ENCODE peak calls at places on chromosomes 2 and 18, in six cellular contexts. B, R, N, L, G and S are unnamed samples.

GRCh38 chr2:46387886-46388515 is 90.8 kb downstream of the EPAS1 start:
- DNase-seq in G (no peak), N (no peak), R (no peak), B (no peak), L (no peak), S (no peak)

GRCh38 chr2:128384446-128384845 is 65.8 kb upstream of the HS6ST1 start:
- DNase-seq in B (no peak), G (no peak), R (no peak), N (no peak), L (no peak), S (no peak)

GRCh38 chr2:55620123-55620779 is 2.8 kb upstream of the PPP4R3B start:
- DNase-seq in L (no peak), N (no peak), G (no peak), R (no peak), B (peak; percentile 43), S (no peak)

GRCh38 chr18:54023471-54023870 is 201.0 kb downstream of the MBD2 start:
- DNase-seq in L (no peak), B (peak; percentile 90), N (no peak), R (no peak), G (no peak), S (no peak)

GRCh38 chr2:43841949-43842865 is 3.4 kb downstream of the ABCG8 start:
- DNase-seq in L (no peak), N (no peak), R (no peak), B (no peak), G (no peak), S (no peak)

GRCh38 chr2:238584617-238585016 is 157.9 kb downstream of the ASB1 start:
- DNase-seq in B (no peak), N (no peak), L (no peak), G (no peak), R (no peak), S (no peak)

GRCh38 chr2:9345343-9345742 is 78.0 kb downstream of the ITGB1BP1 start:
- DNase-seq in L (no peak), B (no peak), R (no peak), N (no peak), G (no peak), S (no peak)

GRCh38 chr2:172039011-172039704 is 39.4 kb downstream of the METAP1D start:
- DNase-seq in B (no peak), N (no peak), L (no peak), G (no peak), R (no peak), S (no peak)

GRCh38 chr2:11080253-11081115 is 74.8 kb upstream of the SLC66A3 start:
- DNase-seq in R (no peak), L (no peak), B (no peak), G (no peak), N (no peak), S (no peak)

GRCh38 chr2:39730276-39730675 is 48.8 kb downstream of the THUMPD2 start:
- DNase-seq in B (no peak), G (no peak), L (no peak), R (no peak), N (no peak), S (no peak)

GRCh38 chr2:218962859-218963492 is 3.5 kb downstream of the CDK5R2 start:
- DNase-seq in G (peak; percentile 91), R (peak; percentile 47), L (peak; percentile 68), N (peak; percentile 76), B (peak; percentile 41), S (peak; percentile 48)

GRCh38 chr2:138722316-138722715 is 57.9 kb downstream of the NXPH2 start:
- DNase-seq in G (no peak), R (peak; percentile 67), N (peak; percentile 7), B (peak; percentile 19), L (no peak), S (peak; percentile 10)

GRCh38 chr2:98333922-98334321 is 12.3 kb upstream of the CNGA3 start:
- DNase-seq in R (no peak), G (no peak), N (no peak), B (no peak), L (no peak), S (no peak)

GRCh38 chr2:221514305-221515040 is 57.6 kb downstream of the EPHA4 start:
- DNase-seq in B (peak; percentile 52), N (no peak), R (no peak), L (no peak), G (no peak), S (peak; percentile 9)

GRCh38 chr18:33264566-33264965 is 176.0 kb downstream of the CCDC178 start:
- DNase-seq in B (no peak), L (no peak), G (no peak), R (no peak), N (no peak), S (no peak)

GRCh38 chr18:46152436-46152807 is 48.2 kb downstream of the HAUS1 start:
- DNase-seq in B (peak; percentile 71), N (peak; percentile 90), L (no peak), R (no peak), G (no peak), S (no peak)

GRCh38 chr2:14944562-14945346 is 312.2 kb downstream of the LRATD1 start:
- DNase-seq in G (no peak), R (no peak), L (peak; percentile 43), B (peak; percentile 64), N (no peak), S (no peak)

GRCh38 chr2:188085421-188085820 is 206.3 kb upstream of the GULP1 start:
- DNase-seq in N (no peak), R (no peak), L (no peak), G (no peak), B (no peak), S (no peak)

GRCh38 chr2:10831387-10831985 is 18.9 kb upstream of the PDIA6 start:
- DNase-seq in N (no peak), L (no peak), R (no peak), B (no peak), G (no peak), S (no peak)

GRCh38 chr2:127592761-127593227 is 53.2 kb upstream of the GPR17 start:
- DNase-seq in L (no peak), B (no peak), G (no peak), N (no peak), R (peak; percentile 11), S (no peak)

GRCh38 chr2:27428978-27429541 is 629 bp downstream of the NRBP1 start:
- DNase-seq in B (peak; percentile 86), G (peak; percentile 95), R (peak; percentile 76), L (peak; percentile 88), N (peak; percentile 86), S (peak; percentile 27)

GRCh38 chr2:38148501-38148900 is 72.5 kb upstream of the CYP1B1 start:
- DNase-seq in R (peak; percentile 34), G (no peak), L (peak; percentile 49), N (peak; percentile 53), B (peak; percentile 94), S (no peak)

GRCh38 chr2:160635488-160635887 is 141.9 kb upstream of the RBMS1 start:
- DNase-seq in B (no peak), G (no peak), L (no peak), N (peak; percentile 46), R (peak; percentile 24), S (no peak)

GRCh38 chr18:39660141-39660540 is 2094.5 kb upstream of the CELF4 start:
- DNase-seq in N (no peak), B (peak; percentile 6), G (no peak), R (no peak), L (no peak), S (no peak)

GRCh38 chr18:57776767-57777166 is 26.3 kb downstream of the ATP8B1 start:
- DNase-seq in N (no peak), B (no peak), R (no peak), G (no peak), L (no peak), S (peak; percentile 31)

GRCh38 chr18:8696749-8697211 is 8.6 kb upstream of the MTCL1 start:
- DNase-seq in N (peak; percentile 78), B (peak; percentile 81), R (peak; percentile 75), L (peak; percentile 84), G (peak; percentile 82), S (peak; percentile 78)

GRCh38 chr18:22387364-22387763 is 30.4 kb downstream of the CTAGE1 start:
- DNase-seq in G (no peak), B (no peak), R (no peak), N (peak; percentile 35), L (no peak), S (no peak)

DNA sequence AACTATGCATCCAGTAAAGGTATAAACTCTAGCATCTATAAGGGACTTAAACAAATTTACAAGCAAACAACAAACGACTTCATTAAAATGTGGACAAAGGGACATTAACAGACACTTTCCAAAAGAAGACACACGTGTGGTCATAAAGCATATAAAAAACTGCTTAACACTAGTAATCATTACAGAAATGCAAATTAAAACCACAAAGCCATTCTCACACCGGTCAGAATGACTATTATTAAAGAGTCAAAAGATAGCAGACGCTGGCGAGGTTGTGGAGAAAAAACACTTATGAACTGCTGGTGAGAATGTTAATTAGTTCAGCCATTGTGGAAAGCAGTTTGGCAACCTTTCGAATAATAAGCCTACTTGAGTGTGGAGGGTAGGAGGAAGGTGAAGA is 217.0 kb upstream of the DLGAP1 start:
- DNase-seq in G (no peak), N (no peak), L (no peak), B (no peak), R (no peak), S (no peak)
- H3K9me3 ChIP-seq in G (no peaks in the 10 kb centered on the region), N (no peaks in the 10 kb centered on the region), L (no peaks in the 10 kb centered on the region), B (peaks cover 53% of the 10 kb centered on the region), R (no peaks in the 10 kb centered on the region), S (peaks cover 30% of the 10 kb centered on the region)

GRCh38 chr2:112682101-112682500 is 36.4 kb downstream of the SLC20A1 start:
- DNase-seq in R (no peak), B (no peak), N (peak; percentile 55), L (no peak), G (no peak), S (no peak)

GRCh38 chr2:112683550-112684414 is 37.0 kb upstream of the NT5DC4 start:
- DNase-seq in R (no peak), B (no peak), N (no peak), L (no peak), G (no peak), S (no peak)

GRCh38 chr2:112684415-112684775 is 36.4 kb upstream of the NT5DC4 start:
- DNase-seq in G (no peak), R (no peak), L (no peak), B (no peak), N (no peak), S (no peak)

GRCh38 chr2:112680666-112681101 is 34.9 kb downstream of the SLC20A1 start:
- DNase-seq in B (no peak), L (no peak), G (no peak), N (no peak), R (no peak), S (no peak)

GRCh38 chr2:112679484-112679883 is 33.7 kb downstream of the SLC20A1 start:
- DNase-seq in L (no peak), R (no peak), G (no peak), N (peak; percentile 58), B (peak; percentile 62), S (no peak)
- H3K27ac ChIP-seq in L (no peak overlapping the region), R (peak overlapping the region; percentile 6), G (no peak overlapping the region), N (no peak overlapping the region), B (peak overlapping the region; percentile 6), S (no peak overlapping the region)

GRCh38 chr2:240269886-240270285 is 129.4 kb upstream of the OTOS start:
- DNase-seq in B (no peak), R (no peak), L (no peak), N (no peak), G (peak; percentile 23), S (no peak)
- H3K9me3 ChIP-seq in B (peaks cover 9% of the 10 kb centered on the region), R (no peaks in the 10 kb centered on the region), L (no peaks in the 10 kb centered on the region), N (no peaks in the 10 kb centered on the region), G (no peaks in the 10 kb centered on the region), S (peaks cover 9% of the 10 kb centered on the region)

DNA sequence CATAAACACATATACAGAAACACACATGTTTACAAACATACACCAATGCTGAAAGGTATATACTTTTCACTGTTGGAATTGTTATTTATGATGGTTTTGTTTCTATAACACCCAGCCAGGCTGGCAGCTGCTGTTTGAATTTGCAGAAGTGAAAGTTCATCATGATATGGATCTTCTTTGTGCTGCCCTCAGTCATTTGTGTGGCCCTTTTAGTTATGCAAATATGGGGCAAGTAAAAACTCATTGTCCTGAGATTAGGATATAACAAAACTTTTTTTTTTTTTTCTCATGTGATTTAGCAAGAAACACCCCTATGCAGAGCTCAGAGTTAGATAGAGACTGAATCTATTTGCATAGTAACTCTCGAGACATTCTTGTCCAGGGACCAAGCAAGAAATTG is 714.1 kb downstream of the KCNJ3 start:
- DNase-seq in N (no peak), B (no peak), G (no peak), L (no peak), R (no peak), S (no peak)
- H3K27ac ChIP-seq in N (no peak overlapping the region), B (no peak overlapping the region), G (no peak overlapping the region), L (no peak overlapping the region), R (no peak overlapping the region), S (no peak overlapping the region)